ENCODE peak calls at places on chromosomes 7 and 10, in nine cellular contexts. Q is erythroblast; W is ELR; F is NCI-H2029; B is GM23338; H is mesothelial cell of epicardium; N is GM19239; M is Kasumi-1; A is CD4-positive, CD25-positive, alpha-beta regulatory T cell. Z is an unnamed sample.

GRCh38 chr7:74212661-74213060 is 2.9 kb downstream of the LAT2 start:
- DNase-seq in N (no peak), F (no peak), A (no peak), B (no peak), Q (no peak), H (no peak), M (no peak), W (no peak), Z (no peak)

GRCh38 chr10:49387029-49387428 is 8.9 kb downstream of the DRGX start:
- DNase-seq in W (peak; percentile 96), B (no peak), F (no peak), A (no peak), M (no peak), N (no peak), H (no peak), Q (no peak), Z (no peak)

GRCh38 chr10:99661370-99661749 is 2.1 kb downstream of the ENTPD7 start:
- DNase-seq in F (no peak), B (no peak), Q (peak; percentile 23), N (no peak), H (no peak), A (no peak), W (peak; percentile 98), M (no peak), Z (no peak)

GRCh38 chr10:31076589-31076988 is 44.9 kb upstream of the ZNF438 start:
- DNase-seq in Q (no peak), M (no peak), H (no peak), W (no peak), F (no peak), B (no peak), A (no peak), N (no peak), Z (no peak)

GRCh38 chr7:45001138-45001694 is 1.2 kb downstream of the CCM2 start:
- DNase-seq in M (peak; percentile 29), B (peak; percentile 71), H (no peak), W (no peak), Q (peak; percentile 90), N (no peak), A (peak; percentile 55), F (peak; percentile 36), Z (peak; percentile 44)

GRCh38 chr10:71274901-71275796 is 43.9 kb upstream of the SLC29A3 start:
- DNase-seq in H (no peak), W (no peak), F (no peak), A (no peak), N (no peak), B (peak; percentile 42), M (peak; percentile 75), Q (no peak), Z (no peak)

GRCh38 chr7:54811016-54811924 is 52.3 kb upstream of the SEC61G start:
- DNase-seq in W (peak; percentile 70), N (no peak), A (no peak), Q (no peak), B (no peak), M (no peak), F (no peak), H (no peak), Z (no peak)

GRCh38 chr10:101141622-101142532 is 10.8 kb downstream of the TLX1 start:
- DNase-seq in M (peak; percentile 86), F (no peak), Q (peak; percentile 76), B (peak; percentile 92), N (peak; percentile 92), H (peak; percentile 88), W (peak; percentile 85), A (peak; percentile 62), Z (peak; percentile 70)

GRCh38 chr10:33657154-33657900 is 322.9 kb upstream of the NRP1 start:
- DNase-seq in Q (no peak), M (peak; percentile 47), H (no peak), A (no peak), B (no peak), W (peak; percentile 10), N (no peak), F (peak; percentile 19), Z (no peak)

GRCh38 chr7:44379366-44380178 is 54.2 kb upstream of the CAMK2B start:
- DNase-seq in Q (peak; percentile 54), M (no peak), W (peak; percentile 81), H (no peak), N (no peak), B (no peak), A (no peak), F (no peak), Z (no peak)

GRCh38 chr10:58756126-58756525 is 243.5 kb downstream of the BICC1 start:
- DNase-seq in F (no peak), A (no peak), B (no peak), Q (no peak), H (no peak), N (no peak), W (peak; percentile 30), M (no peak), Z (no peak)

GRCh38 chr10:75556320-75556719 is 124.9 kb downstream of the LRMDA start:
- DNase-seq in B (no peak), H (no peak), A (no peak), F (no peak), M (no peak), Q (no peak), N (no peak), W (no peak), Z (no peak)

GRCh38 chr7:99290980-99291607 is 18.5 kb downstream of the MYH16 start:
- DNase-seq in Q (no peak), A (no peak), W (no peak), H (no peak), B (no peak), M (no peak), F (peak; percentile 21), N (no peak), Z (no peak)

GRCh38 chr7:28165221-28165807 is 15.3 kb downstream of the JAZF1 start:
- DNase-seq in B (no peak), A (no peak), M (no peak), W (no peak), F (no peak), H (no peak), N (no peak), Q (no peak), Z (no peak)

GRCh38 chr10:126935263-126935946 is 30.2 kb downstream of the DOCK1 start:
- DNase-seq in W (peak; percentile 80), M (no peak), F (no peak), Q (no peak), B (no peak), A (no peak), H (no peak), N (no peak), Z (no peak)

GRCh38 chr7:99021941-99022560 is 121.9 kb downstream of the SMURF1 start:
- DNase-seq in H (no peak), N (no peak), Q (no peak), B (no peak), W (no peak), A (no peak), F (peak; percentile 10), M (no peak), Z (no peak)

GRCh38 chr7:918441-919113 is 35.9 kb downstream of the ADAP1 start:
- DNase-seq in B (no peak), H (peak; percentile 27), A (no peak), W (no peak), M (no peak), N (no peak), F (no peak), Q (no peak), Z (no peak)

GRCh38 chr10:94205370-94205930 is 157.3 kb downstream of the NOC3L start:
- DNase-seq in A (no peak), H (no peak), M (no peak), W (no peak), Q (no peak), N (no peak), B (no peak), F (peak; percentile 13), Z (no peak)

GRCh38 chr7:112001089-112001826 is 204.9 kb downstream of the DOCK4 start:
- DNase-seq in N (no peak), W (peak; percentile 95), B (no peak), F (no peak), H (no peak), M (no peak), A (no peak), Q (no peak), Z (no peak)

GRCh38 chr10:77925795-77926565 is 575 bp downstream of the DLG5 start:
- DNase-seq in N (no peak), W (peak; percentile 54), M (no peak), A (no peak), B (peak; percentile 70), H (peak; percentile 69), F (no peak), Q (peak; percentile 54), Z (no peak)

GRCh38 chr7:17937506-17938115 is 2.7 kb downstream of the SNX13 start:
- DNase-seq in B (no peak), M (no peak), W (peak; percentile 56), A (no peak), Q (no peak), N (no peak), H (no peak), F (no peak), Z (no peak)

GRCh38 chr10:127193125-127193524 is 3.3 kb downstream of the INSYN2A start:
- DNase-seq in F (no peak), M (no peak), B (no peak), W (peak; percentile 47), N (no peak), H (no peak), Q (no peak), A (no peak), Z (no peak)

GRCh38 chr7:1532456-1533254 is 2.2 kb downstream of the MAFK start:
- DNase-seq in B (no peak), Q (peak; percentile 60), N (peak; percentile 69), W (peak; percentile 99), H (no peak), M (peak; percentile 45), A (peak; percentile 44), F (peak; percentile 70), Z (peak; percentile 66)

GRCh38 chr10:784759-785538 is 95.5 kb upstream of the DIP2C start:
- DNase-seq in H (peak; percentile 66), A (no peak), B (peak; percentile 64), N (no peak), F (peak; percentile 2), Q (no peak), M (peak; percentile 77), W (peak; percentile 86), Z (no peak)

Z was measured in naive thymus-derived CD4-positive, alpha-beta T cell.